ENCODE peak calls at places on chromosomes 5 and 9, in nine cellular contexts. One of them, this sample, is unnamed.

GRCh38 chr5:111984044-111984443 is 227.1 kb upstream of the NREP start:
- DNase-seq in NCI-H1417: no peak
- DNase-seq in GM20000: peak; percentile 32
- DNase-seq in AG04450: no peak
- DNase-seq in GM12865: peak; percentile 42
- DNase-seq in T-helper 17 cell: no peak
- DNase-seq in NCI-H1105: no peak
- DNase-seq in CD4-positive, alpha-beta T cell: no peak
- DNase-seq in stimulated activated effector memory CD8-positive, alpha-beta T cell treated with anti-CD3 and anti-CD28 coated beads, Interleukin-12 subunit alpha, Interleukin-12 subunit beta, amount 100 ng/mL, for 72 hours: no peak
- DNase-seq in this sample: peak; percentile 94

GRCh38 chr9:135464181-135464580 is 15.4 kb upstream of the PPP1R26 start:
- DNase-seq in NCI-H1417: no peak
- DNase-seq in NCI-H1105: no peak
- DNase-seq in stimulated activated effector memory CD8-positive, alpha-beta T cell treated with anti-CD3 and anti-CD28 coated beads, Interleukin-12 subunit alpha, Interleukin-12 subunit beta, amount 100 ng/mL, for 72 hours: no peak
- DNase-seq in T-helper 17 cell: no peak
- DNase-seq in CD4-positive, alpha-beta T cell: no peak
- DNase-seq in GM12865: no peak
- DNase-seq in AG04450: no peak
- DNase-seq in GM20000: no peak
- DNase-seq in this sample: no peak

GRCh38 chr9:120080781-120081180 is 499.2 kb downstream of the CDK5RAP2 start:
- DNase-seq in stimulated activated effector memory CD8-positive, alpha-beta T cell treated with anti-CD3 and anti-CD28 coated beads, Interleukin-12 subunit alpha, Interleukin-12 subunit beta, amount 100 ng/mL, for 72 hours: no peak
- DNase-seq in CD4-positive, alpha-beta T cell: no peak
- DNase-seq in AG04450: no peak
- DNase-seq in NCI-H1105: peak; percentile 86
- DNase-seq in T-helper 17 cell: no peak
- DNase-seq in GM20000: no peak
- DNase-seq in GM12865: no peak
- DNase-seq in NCI-H1417: peak; percentile 99
- DNase-seq in this sample: no peak

GRCh38 chr5:53642006-53642405 is 81.6 kb downstream of the NDUFS4 start:
- DNase-seq in NCI-H1417: no peak
- DNase-seq in NCI-H1105: no peak
- DNase-seq in AG04450: no peak
- DNase-seq in CD4-positive, alpha-beta T cell: no peak
- DNase-seq in GM20000: no peak
- DNase-seq in T-helper 17 cell: no peak
- DNase-seq in stimulated activated effector memory CD8-positive, alpha-beta T cell treated with anti-CD3 and anti-CD28 coated beads, Interleukin-12 subunit alpha, Interleukin-12 subunit beta, amount 100 ng/mL, for 72 hours: no peak
- DNase-seq in GM12865: no peak
- DNase-seq in this sample: peak; percentile 62

GRCh38 chr5:15007549-15008142 is 136.1 kb upstream of the ANKH start:
- DNase-seq in CD4-positive, alpha-beta T cell: no peak
- DNase-seq in NCI-H1417: peak; percentile 18
- DNase-seq in NCI-H1105: no peak
- DNase-seq in stimulated activated effector memory CD8-positive, alpha-beta T cell treated with anti-CD3 and anti-CD28 coated beads, Interleukin-12 subunit alpha, Interleukin-12 subunit beta, amount 100 ng/mL, for 72 hours: no peak
- DNase-seq in GM12865: no peak
- DNase-seq in AG04450: no peak
- DNase-seq in GM20000: no peak
- DNase-seq in T-helper 17 cell: no peak
- DNase-seq in this sample: peak; percentile 17

GRCh38 chr9:89808076-89808701 is 203.4 kb downstream of the GADD45G start:
- DNase-seq in NCI-H1417: peak; percentile 88
- DNase-seq in stimulated activated effector memory CD8-positive, alpha-beta T cell treated with anti-CD3 and anti-CD28 coated beads, Interleukin-12 subunit alpha, Interleukin-12 subunit beta, amount 100 ng/mL, for 72 hours: no peak
- DNase-seq in GM20000: peak; percentile 24
- DNase-seq in GM12865: peak; percentile 21
- DNase-seq in AG04450: no peak
- DNase-seq in NCI-H1105: no peak
- DNase-seq in CD4-positive, alpha-beta T cell: no peak
- DNase-seq in T-helper 17 cell: no peak
- DNase-seq in this sample: no peak

GRCh38 chr9:118326326-118326725 is 622.1 kb downstream of the TLR4 start:
- DNase-seq in CD4-positive, alpha-beta T cell: no peak
- DNase-seq in T-helper 17 cell: no peak
- DNase-seq in GM20000: no peak
- DNase-seq in stimulated activated effector memory CD8-positive, alpha-beta T cell treated with anti-CD3 and anti-CD28 coated beads, Interleukin-12 subunit alpha, Interleukin-12 subunit beta, amount 100 ng/mL, for 72 hours: no peak
- DNase-seq in NCI-H1105: no peak
- DNase-seq in GM12865: no peak
- DNase-seq in NCI-H1417: no peak
- DNase-seq in AG04450: no peak
- DNase-seq in this sample: no peak

GRCh38 chr5:107806705-107807104 is 136.0 kb upstream of the EFNA5 start:
- DNase-seq in stimulated activated effector memory CD8-positive, alpha-beta T cell treated with anti-CD3 and anti-CD28 coated beads, Interleukin-12 subunit alpha, Interleukin-12 subunit beta, amount 100 ng/mL, for 72 hours: no peak
- DNase-seq in NCI-H1417: no peak
- DNase-seq in T-helper 17 cell: no peak
- DNase-seq in NCI-H1105: no peak
- DNase-seq in CD4-positive, alpha-beta T cell: no peak
- DNase-seq in GM20000: no peak
- DNase-seq in AG04450: no peak
- DNase-seq in GM12865: no peak
- DNase-seq in this sample: no peak

GRCh38 chr9:123115146-123115913 is 81.9 kb downstream of the GPR21 start:
- DNase-seq in stimulated activated effector memory CD8-positive, alpha-beta T cell treated with anti-CD3 and anti-CD28 coated beads, Interleukin-12 subunit alpha, Interleukin-12 subunit beta, amount 100 ng/mL, for 72 hours: no peak
- DNase-seq in CD4-positive, alpha-beta T cell: no peak
- DNase-seq in GM20000: no peak
- DNase-seq in T-helper 17 cell: no peak
- DNase-seq in NCI-H1105: no peak
- DNase-seq in GM12865: no peak
- DNase-seq in NCI-H1417: no peak
- DNase-seq in AG04450: no peak
- DNase-seq in this sample: no peak

GRCh38 chr5:126385509-126385908 is 37.7 kb upstream of the GRAMD2B start:
- DNase-seq in NCI-H1417: peak; percentile 3
- DNase-seq in GM12865: no peak
- DNase-seq in NCI-H1105: no peak
- DNase-seq in AG04450: no peak
- DNase-seq in T-helper 17 cell: no peak
- DNase-seq in GM20000: no peak
- DNase-seq in stimulated activated effector memory CD8-positive, alpha-beta T cell treated with anti-CD3 and anti-CD28 coated beads, Interleukin-12 subunit alpha, Interleukin-12 subunit beta, amount 100 ng/mL, for 72 hours: no peak
- DNase-seq in CD4-positive, alpha-beta T cell: no peak
- DNase-seq in this sample: peak; percentile 19

GRCh38 chr9:132622144-132622543 is 39.7 kb downstream of the BARHL1 start:
- DNase-seq in GM20000: no peak
- DNase-seq in AG04450: no peak
- DNase-seq in stimulated activated effector memory CD8-positive, alpha-beta T cell treated with anti-CD3 and anti-CD28 coated beads, Interleukin-12 subunit alpha, Interleukin-12 subunit beta, amount 100 ng/mL, for 72 hours: no peak
- DNase-seq in GM12865: no peak
- DNase-seq in CD4-positive, alpha-beta T cell: no peak
- DNase-seq in T-helper 17 cell: no peak
- DNase-seq in NCI-H1417: no peak
- DNase-seq in NCI-H1105: no peak
- DNase-seq in this sample: peak; percentile 34

GRCh38 chr5:67287795-67288194 is 91.2 kb upstream of the CD180 start:
- DNase-seq in GM20000: no peak
- DNase-seq in NCI-H1417: peak; percentile 57
- DNase-seq in CD4-positive, alpha-beta T cell: no peak
- DNase-seq in T-helper 17 cell: no peak
- DNase-seq in NCI-H1105: no peak
- DNase-seq in GM12865: no peak
- DNase-seq in AG04450: no peak
- DNase-seq in stimulated activated effector memory CD8-positive, alpha-beta T cell treated with anti-CD3 and anti-CD28 coated beads, Interleukin-12 subunit alpha, Interleukin-12 subunit beta, amount 100 ng/mL, for 72 hours: no peak
- DNase-seq in this sample: peak; percentile 72

GRCh38 chr9:130467371-130467770 is 22.6 kb downstream of the ASS1 start:
- DNase-seq in GM12865: no peak
- DNase-seq in NCI-H1105: peak; percentile 76
- DNase-seq in T-helper 17 cell: no peak
- DNase-seq in GM20000: no peak
- DNase-seq in NCI-H1417: peak; percentile 96
- DNase-seq in CD4-positive, alpha-beta T cell: no peak
- DNase-seq in AG04450: no peak
- DNase-seq in stimulated activated effector memory CD8-positive, alpha-beta T cell treated with anti-CD3 and anti-CD28 coated beads, Interleukin-12 subunit alpha, Interleukin-12 subunit beta, amount 100 ng/mL, for 72 hours: no peak
- DNase-seq in this sample: no peak

GRCh38 chr9:127388037-127388855 is 8.7 kb upstream of the SLC2A8 start:
- DNase-seq in T-helper 17 cell: peak; percentile 77
- DNase-seq in GM20000: peak; percentile 62
- DNase-seq in AG04450: peak; percentile 93
- DNase-seq in CD4-positive, alpha-beta T cell: peak; percentile 78
- DNase-seq in stimulated activated effector memory CD8-positive, alpha-beta T cell treated with anti-CD3 and anti-CD28 coated beads, Interleukin-12 subunit alpha, Interleukin-12 subunit beta, amount 100 ng/mL, for 72 hours: peak; percentile 64
- DNase-seq in NCI-H1105: no peak
- DNase-seq in GM12865: peak; percentile 89
- DNase-seq in NCI-H1417: no peak
- DNase-seq in this sample: peak; percentile 94

GRCh38 chr9:108552459-108553040 is 303.2 kb downstream of the ACTL7B start:
- DNase-seq in T-helper 17 cell: no peak
- DNase-seq in GM20000: no peak
- DNase-seq in NCI-H1417: peak; percentile 36
- DNase-seq in AG04450: no peak
- DNase-seq in CD4-positive, alpha-beta T cell: no peak
- DNase-seq in NCI-H1105: no peak
- DNase-seq in GM12865: no peak
- DNase-seq in stimulated activated effector memory CD8-positive, alpha-beta T cell treated with anti-CD3 and anti-CD28 coated beads, Interleukin-12 subunit alpha, Interleukin-12 subunit beta, amount 100 ng/mL, for 72 hours: no peak
- DNase-seq in this sample: no peak

GRCh38 chr5:1727571-1727970 is 72.1 kb downstream of the MRPL36 start:
- DNase-seq in T-helper 17 cell: no peak
- DNase-seq in AG04450: no peak
- DNase-seq in CD4-positive, alpha-beta T cell: no peak
- DNase-seq in NCI-H1417: no peak
- DNase-seq in stimulated activated effector memory CD8-positive, alpha-beta T cell treated with anti-CD3 and anti-CD28 coated beads, Interleukin-12 subunit alpha, Interleukin-12 subunit beta, amount 100 ng/mL, for 72 hours: peak; percentile 0
- DNase-seq in GM12865: no peak
- DNase-seq in GM20000: no peak
- DNase-seq in NCI-H1105: no peak
- DNase-seq in this sample: no peak

GRCh38 chr9:129415031-129415953 is 205.6 kb downstream of the C9orf50 start:
- DNase-seq in GM20000: no peak
- DNase-seq in T-helper 17 cell: no peak
- DNase-seq in GM12865: no peak
- DNase-seq in NCI-H1105: no peak
- DNase-seq in NCI-H1417: peak; percentile 48
- DNase-seq in AG04450: no peak
- DNase-seq in stimulated activated effector memory CD8-positive, alpha-beta T cell treated with anti-CD3 and anti-CD28 coated beads, Interleukin-12 subunit alpha, Interleukin-12 subunit beta, amount 100 ng/mL, for 72 hours: no peak
- DNase-seq in CD4-positive, alpha-beta T cell: no peak
- DNase-seq in this sample: peak; percentile 27

GRCh38 chr5:87899109-87900100 is 369.2 kb downstream of the TMEM161B start:
- DNase-seq in AG04450: no peak
- DNase-seq in NCI-H1417: peak; percentile 6
- DNase-seq in T-helper 17 cell: no peak
- DNase-seq in NCI-H1105: no peak
- DNase-seq in CD4-positive, alpha-beta T cell: no peak
- DNase-seq in GM20000: no peak
- DNase-seq in GM12865: peak; percentile 68
- DNase-seq in stimulated activated effector memory CD8-positive, alpha-beta T cell treated with anti-CD3 and anti-CD28 coated beads, Interleukin-12 subunit alpha, Interleukin-12 subunit beta, amount 100 ng/mL, for 72 hours: no peak
- DNase-seq in this sample: no peak

GRCh38 chr9:98558575-98558974 is 150.2 kb downstream of the GABBR2 start:
- DNase-seq in GM12865: peak; percentile 25
- DNase-seq in NCI-H1105: no peak
- DNase-seq in GM20000: no peak
- DNase-seq in stimulated activated effector memory CD8-positive, alpha-beta T cell treated with anti-CD3 and anti-CD28 coated beads, Interleukin-12 subunit alpha, Interleukin-12 subunit beta, amount 100 ng/mL, for 72 hours: no peak
- DNase-seq in CD4-positive, alpha-beta T cell: no peak
- DNase-seq in AG04450: no peak
- DNase-seq in NCI-H1417: no peak
- DNase-seq in T-helper 17 cell: no peak
- DNase-seq in this sample: peak; percentile 25

GRCh38 chr5:132498152-132498551 is 7.6 kb upstream of the IRF1 start:
- DNase-seq in stimulated activated effector memory CD8-positive, alpha-beta T cell treated with anti-CD3 and anti-CD28 coated beads, Interleukin-12 subunit alpha, Interleukin-12 subunit beta, amount 100 ng/mL, for 72 hours: no peak
- DNase-seq in GM20000: no peak
- DNase-seq in GM12865: no peak
- DNase-seq in CD4-positive, alpha-beta T cell: no peak
- DNase-seq in AG04450: no peak
- DNase-seq in NCI-H1417: no peak
- DNase-seq in NCI-H1105: no peak
- DNase-seq in T-helper 17 cell: peak; percentile 2
- DNase-seq in this sample: peak; percentile 80

GRCh38 chr5:135551593-135552447 is 16.1 kb upstream of the NEUROG1 start:
- DNase-seq in NCI-H1417: peak; percentile 83
- DNase-seq in T-helper 17 cell: peak; percentile 35
- DNase-seq in stimulated activated effector memory CD8-positive, alpha-beta T cell treated with anti-CD3 and anti-CD28 coated beads, Interleukin-12 subunit alpha, Interleukin-12 subunit beta, amount 100 ng/mL, for 72 hours: peak; percentile 45
- DNase-seq in CD4-positive, alpha-beta T cell: peak; percentile 21
- DNase-seq in GM20000: peak; percentile 76
- DNase-seq in NCI-H1105: peak; percentile 18
- DNase-seq in GM12865: peak; percentile 77
- DNase-seq in AG04450: peak; percentile 38
- DNase-seq in this sample: peak; percentile 71

GRCh38 chr9:35108946-35109575 is 6.1 kb upstream of the STOML2 start:
- DNase-seq in NCI-H1417: no peak
- DNase-seq in stimulated activated effector memory CD8-positive, alpha-beta T cell treated with anti-CD3 and anti-CD28 coated beads, Interleukin-12 subunit alpha, Interleukin-12 subunit beta, amount 100 ng/mL, for 72 hours: no peak
- DNase-seq in GM20000: peak; percentile 2
- DNase-seq in AG04450: no peak
- DNase-seq in NCI-H1105: no peak
- DNase-seq in GM12865: no peak
- DNase-seq in T-helper 17 cell: no peak
- DNase-seq in CD4-positive, alpha-beta T cell: no peak
- DNase-seq in this sample: no peak

GRCh38 chr5:17154211-17154996 is 63.0 kb upstream of the BASP1 start:
- DNase-seq in stimulated activated effector memory CD8-positive, alpha-beta T cell treated with anti-CD3 and anti-CD28 coated beads, Interleukin-12 subunit alpha, Interleukin-12 subunit beta, amount 100 ng/mL, for 72 hours: no peak
- DNase-seq in AG04450: no peak
- DNase-seq in NCI-H1105: no peak
- DNase-seq in GM12865: no peak
- DNase-seq in CD4-positive, alpha-beta T cell: no peak
- DNase-seq in GM20000: no peak
- DNase-seq in T-helper 17 cell: no peak
- DNase-seq in NCI-H1417: no peak
- DNase-seq in this sample: peak; percentile 64

GRCh38 chr5:145718956-145719355 is 116.2 kb downstream of the PRELID2 start:
- DNase-seq in GM20000: no peak
- DNase-seq in GM12865: no peak
- DNase-seq in AG04450: peak; percentile 11
- DNase-seq in NCI-H1105: no peak
- DNase-seq in NCI-H1417: peak; percentile 22
- DNase-seq in CD4-positive, alpha-beta T cell: no peak
- DNase-seq in stimulated activated effector memory CD8-positive, alpha-beta T cell treated with anti-CD3 and anti-CD28 coated beads, Interleukin-12 subunit alpha, Interleukin-12 subunit beta, amount 100 ng/mL, for 72 hours: no peak
- DNase-seq in T-helper 17 cell: no peak
- DNase-seq in this sample: peak; percentile 49

GRCh38 chr5:88842784-88843183 is 40.2 kb downstream of the MEF2C start:
- DNase-seq in GM20000: no peak
- DNase-seq in CD4-positive, alpha-beta T cell: no peak
- DNase-seq in AG04450: no peak
- DNase-seq in NCI-H1417: no peak
- DNase-seq in GM12865: peak; percentile 44
- DNase-seq in T-helper 17 cell: no peak
- DNase-seq in NCI-H1105: no peak
- DNase-seq in stimulated activated effector memory CD8-positive, alpha-beta T cell treated with anti-CD3 and anti-CD28 coated beads, Interleukin-12 subunit alpha, Interleukin-12 subunit beta, amount 100 ng/mL, for 72 hours: no peak
- DNase-seq in this sample: no peak

GRCh38 chr5:179820483-179821297 is at the start of gene SQSTM1:
- DNase-seq in stimulated activated effector memory CD8-positive, alpha-beta T cell treated with anti-CD3 and anti-CD28 coated beads, Interleukin-12 subunit alpha, Interleukin-12 subunit beta, amount 100 ng/mL, for 72 hours: peak; percentile 87
- DNase-seq in NCI-H1417: peak; percentile 77
- DNase-seq in GM12865: peak; percentile 88
- DNase-seq in CD4-positive, alpha-beta T cell: peak; percentile 79
- DNase-seq in GM20000: peak; percentile 95
- DNase-seq in T-helper 17 cell: peak; percentile 84
- DNase-seq in AG04450: peak; percentile 55
- DNase-seq in NCI-H1105: peak; percentile 37
- DNase-seq in this sample: peak; percentile 72

GRCh38 chr5:142013734-142014495 is 1.1 kb upstream of the GNPDA1 start:
- DNase-seq in AG04450: no peak
- DNase-seq in CD4-positive, alpha-beta T cell: no peak
- DNase-seq in stimulated activated effector memory CD8-positive, alpha-beta T cell treated with anti-CD3 and anti-CD28 coated beads, Interleukin-12 subunit alpha, Interleukin-12 subunit beta, amount 100 ng/mL, for 72 hours: no peak
- DNase-seq in GM20000: no peak
- DNase-seq in NCI-H1417: no peak
- DNase-seq in T-helper 17 cell: no peak
- DNase-seq in GM12865: no peak
- DNase-seq in NCI-H1105: no peak
- DNase-seq in this sample: peak; percentile 71

GRCh38 chr5:173919443-173919842 is 31.3 kb downstream of the CPEB4 start:
- DNase-seq in NCI-H1417: no peak
- DNase-seq in T-helper 17 cell: no peak
- DNase-seq in CD4-positive, alpha-beta T cell: no peak
- DNase-seq in stimulated activated effector memory CD8-positive, alpha-beta T cell treated with anti-CD3 and anti-CD28 coated beads, Interleukin-12 subunit alpha, Interleukin-12 subunit beta, amount 100 ng/mL, for 72 hours: no peak
- DNase-seq in NCI-H1105: no peak
- DNase-seq in AG04450: no peak
- DNase-seq in GM20000: no peak
- DNase-seq in GM12865: no peak
- DNase-seq in this sample: no peak

GRCh38 chr5:148937239-148937638 is 110.8 kb downstream of the ADRB2 start:
- DNase-seq in GM12865: no peak
- DNase-seq in NCI-H1417: no peak
- DNase-seq in T-helper 17 cell: no peak
- DNase-seq in GM20000: no peak
- DNase-seq in NCI-H1105: no peak
- DNase-seq in stimulated activated effector memory CD8-positive, alpha-beta T cell treated with anti-CD3 and anti-CD28 coated beads, Interleukin-12 subunit alpha, Interleukin-12 subunit beta, amount 100 ng/mL, for 72 hours: no peak
- DNase-seq in AG04450: no peak
- DNase-seq in CD4-positive, alpha-beta T cell: no peak
- DNase-seq in this sample: no peak

GRCh38 chr5:77029376-77029885 is 773 bp upstream of the AGGF1 start:
- DNase-seq in CD4-positive, alpha-beta T cell: no peak
- DNase-seq in GM20000: no peak
- DNase-seq in stimulated activated effector memory CD8-positive, alpha-beta T cell treated with anti-CD3 and anti-CD28 coated beads, Interleukin-12 subunit alpha, Interleukin-12 subunit beta, amount 100 ng/mL, for 72 hours: no peak
- DNase-seq in GM12865: no peak
- DNase-seq in T-helper 17 cell: no peak
- DNase-seq in NCI-H1105: no peak
- DNase-seq in NCI-H1417: no peak
- DNase-seq in AG04450: no peak
- DNase-seq in this sample: no peak

GRCh38 chr9:5621327-5621726 is 7.6 kb upstream of the RIC1 start:
- DNase-seq in stimulated activated effector memory CD8-positive, alpha-beta T cell treated with anti-CD3 and anti-CD28 coated beads, Interleukin-12 subunit alpha, Interleukin-12 subunit beta, amount 100 ng/mL, for 72 hours: no peak
- DNase-seq in NCI-H1105: no peak
- DNase-seq in NCI-H1417: no peak
- DNase-seq in AG04450: no peak
- DNase-seq in GM20000: no peak
- DNase-seq in CD4-positive, alpha-beta T cell: no peak
- DNase-seq in GM12865: no peak
- DNase-seq in T-helper 17 cell: no peak
- DNase-seq in this sample: peak; percentile 50